ENCODE peak calls at places on chromosomes 4 and X, in four cellular contexts. N, L, X and U are unnamed samples.

GRCh38 chr4:47209833-47210232 is 178.5 kb downstream of the GABRB1 start:
- DNase-seq in N (no peak), L (no peak), X (no peak), U (no peak)

GRCh38 chr4:132642196-132642817 is 506.8 kb upstream of the PCDH10 start:
- DNase-seq in N (peak), L (peak), X (no peak), U (no peak)

GRCh38 chrX:75655627-75656026 is 129.4 kb downstream of the MAGEE2 start:
- DNase-seq in N (no peak), L (no peak), X (no peak), U (no peak)

GRCh38 chrX:18898091-18898490 is 85.8 kb downstream of the PHKA2 start:
- DNase-seq in N (no peak), L (no peak), X (no peak), U (no peak)

GRCh38 chr4:176769519-176769918 is 23.2 kb downstream of the VEGFC start:
- DNase-seq in N (no peak), L (no peak), X (no peak), U (no peak)

GRCh38 chr4:147944670-147945260 is 212.9 kb downstream of the ARHGAP10 start:
- DNase-seq in N (no peak), L (no peak), X (no peak), U (no peak)

GRCh38 chrX:110180928-110181310 is 137.0 kb downstream of the AMMECR1 start:
- DNase-seq in N (no peak), L (no peak), X (no peak), U (no peak)

GRCh38 chr4:41256740-41257256 is at the start of gene UCHL1:
- DNase-seq in N (peak), L (peak), X (peak), U (no peak)

GRCh38 chr4:10173754-10174749 is 57.5 kb upstream of the WDR1 start:
- DNase-seq in N (no peak), L (peak), X (no peak), U (no peak)

GRCh38 chrX:149074429-149074828 is 430.7 kb downstream of the IDS start:
- DNase-seq in N (peak), L (no peak), X (no peak), U (no peak)

GRCh38 chr4:21136231-21136630 is 436.0 kb downstream of the PACRGL start:
- DNase-seq in N (no peak), L (no peak), X (no peak), U (no peak)

GRCh38 chr4:177508662-177509061 is 66.4 kb upstream of the AGA start:
- DNase-seq in N (no peak), L (no peak), X (no peak), U (no peak)

GRCh38 chr4:172220679-172221078 is 407.5 kb downstream of the GALNTL6 start:
- DNase-seq in N (no peak), L (no peak), X (no peak), U (no peak)

GRCh38 chrX:120207009-120207610 is 43.5 kb upstream of the ZBTB33 start:
- DNase-seq in N (no peak), L (no peak), X (no peak), U (no peak)

GRCh38 chr4:173217727-173218126 is 49.1 kb downstream of the GALNT7 start:
- DNase-seq in N (no peak), L (no peak), X (no peak), U (no peak)

GRCh38 chr4:187415227-187415626 is 580.3 kb upstream of the ZFP42 start:
- DNase-seq in N (no peak), L (no peak), X (no peak), U (no peak)

GRCh38 chr4:26589699-26590098 is 5.8 kb downstream of the TBC1D19 start:
- DNase-seq in N (no peak), L (no peak), X (no peak), U (no peak)

GRCh38 chr4:74544655-74545361 is 99.9 kb downstream of the AREG start:
- DNase-seq in N (no peak), L (peak), X (no peak), U (no peak)

GRCh38 chrX:3231766-3232165 is 114.7 kb downstream of the MXRA5 start:
- DNase-seq in N (peak), L (no peak), X (no peak), U (no peak)

GRCh38 chr4:88341227-88342192 is 37.1 kb upstream of the HERC6 start:
- DNase-seq in N (peak), L (no peak), X (no peak), U (no peak)

GRCh38 chr4:87973283-87974169 is 2.0 kb upstream of the SPP1 start:
- DNase-seq in N (peak), L (peak), X (peak), U (peak)

GRCh38 chr4:119593698-119594097 is 34.9 kb downstream of the PDE5A start:
- DNase-seq in N (no peak), L (no peak), X (no peak), U (no peak)

GRCh38 chrX:15750611-15751159 is 12.6 kb downstream of the CA5B start:
- DNase-seq in N (no peak), L (no peak), X (no peak), U (no peak)

GRCh38 chrX:1807301-1807731 is 192.5 kb downstream of the ASMT start:
- DNase-seq in N (no peak), L (no peak), X (no peak), U (no peak)

GRCh38 chr4:163808091-163808490 is 313.6 kb downstream of the TMA16 start:
- DNase-seq in N (no peak), L (no peak), X (no peak), U (no peak)

GRCh38 chr4:126264839-126265238 is 950.1 kb downstream of the FAT4 start:
- DNase-seq in N (no peak), L (no peak), X (no peak), U (no peak)

GRCh38 chrX:77572322-77572721 is 125.1 kb downstream of the FGF16 start:
- DNase-seq in N (no peak), L (no peak), X (no peak), U (no peak)

GRCh38 chr4:125389713-125390112 is 75.0 kb downstream of the FAT4 start:
- DNase-seq in N (peak), L (no peak), X (no peak), U (no peak)

GRCh38 chr4:78056265-78057129 is 626 bp upstream of the FRAS1 start:
- DNase-seq in N (no peak), L (peak), X (peak), U (peak)

GRCh38 chrX:102029026-102029425 is 96.5 kb upstream of the TCEAL2 start:
- DNase-seq in N (no peak), L (no peak), X (no peak), U (no peak)

GRCh38 chr4:148346657-148347056 is 95.6 kb downstream of the NR3C2 start:
- DNase-seq in N (no peak), L (no peak), X (no peak), U (no peak)

GRCh38 chr4:147407261-147408045 is 73.4 kb upstream of the EDNRA start:
- DNase-seq in N (no peak), L (peak), X (no peak), U (no peak)

GRCh38 chr4:69836321-69836720 is 23.6 kb downstream of the SULT1E1 start:
- DNase-seq in N (no peak), L (no peak), X (no peak), U (no peak)

GRCh38 chrX:139720136-139720535 is 12.2 kb upstream of the MCF2 start:
- DNase-seq in N (no peak), L (peak), X (no peak), U (no peak)

GRCh38 chrX:25523574-25523973 is 507.8 kb upstream of the ARX start:
- DNase-seq in N (no peak), L (peak), X (peak), U (no peak)

GRCh38 chrX:95063554-95063953 is 1389.5 kb downstream of the FAM133A start:
- DNase-seq in N (no peak), L (no peak), X (no peak), U (no peak)